ENCODE peak calls at places on chromosomes 4 and X, in ten cellular contexts. R is left cardiac atrium, G is pancreas, M is brain microvascular endothelial cell, X is AG09319, D is nucleus accumbens, S is lung microvascular endothelial cell, Z is HCEC 1CT, L is NCI-H510A treated with DMSO at 0.1 percent for 48 hours, W is neural crest cell. A is an unnamed sample.

GRCh38 chrX:103524747-103525146 is 5.5 kb upstream of the RAB40A start:
- DNase-seq in R (no peak), G (no peak), M (no peak), X (no peak), D (no peak), S (no peak), Z (no peak), L (no peak), W (no peak), A (no peak)

GRCh38 chr4:6573986-6574746 is 823 bp upstream of the MAN2B2 start:
- DNase-seq in R (no peak), G (no peak), M (no peak), X (no peak), D (no peak), S (no peak), Z (no peak), L (no peak), W (no peak), A (no peak)

GRCh38 chr4:76488905-76489798 is 54.1 kb downstream of the SHROOM3 start:
- DNase-seq in R (no peak), G (no peak), M (no peak), X (no peak), D (no peak), S (no peak), Z (no peak), L (no peak), W (no peak), A (no peak)

GRCh38 chr4:153318696-153319320 is 25.7 kb upstream of the MND1 start:
- DNase-seq in R (no peak), G (no peak), M (peak), X (no peak), D (no peak), S (peak), Z (peak), L (peak), W (peak), A (peak)

GRCh38 chrX:11341274-11342256 is 48.4 kb downstream of the AMELX start:
- DNase-seq in R (peak), G (peak), M (peak), X (peak), D (no peak), S (peak), Z (peak), L (no peak), W (no peak), A (peak)

GRCh38 chr4:8819421-8820177 is 52.0 kb downstream of the HMX1 start:
- DNase-seq in R (no peak), G (peak), M (no peak), X (no peak), D (no peak), S (no peak), Z (no peak), L (no peak), W (no peak), A (no peak)

GRCh38 chrX:54602563-54602962 is 72.5 kb downstream of the GNL3L start:
- DNase-seq in R (no peak), G (no peak), M (no peak), X (no peak), D (no peak), S (no peak), Z (no peak), L (no peak), W (no peak), A (no peak)

GRCh38 chrX:283115-283845 is 2.1 kb downstream of the PLCXD1 start:
- DNase-seq in R (peak), G (peak), M (peak), X (peak), D (no peak), S (peak), Z (peak), L (no peak), W (peak), A (peak)

GRCh38 chr4:67570537-67570936 is 12.0 kb downstream of the STAP1 start:
- DNase-seq in R (no peak), G (no peak), M (no peak), X (no peak), D (no peak), S (no peak), Z (no peak), L (no peak), W (no peak), A (no peak)

GRCh38 chr4:140943486-140943885 is 187.3 kb upstream of the TBC1D9 start:
- DNase-seq in R (no peak), G (no peak), M (peak), X (no peak), D (no peak), S (peak), Z (peak), L (no peak), W (no peak), A (no peak)

GRCh38 chr4:153594208-153594607 is 89.9 kb upstream of the TLR2 start:
- DNase-seq in R (no peak), G (no peak), M (no peak), X (no peak), D (no peak), S (no peak), Z (peak), L (no peak), W (no peak), A (peak)

A was measured in foreskin melanocyte.